ENCODE peak calls at places on chromosomes 12 and 14, in five cellular contexts. K is breast epithelium, M is AG10803, V is psoas muscle, L is AG04450. A is an unnamed sample.

GRCh38 chr12:52524898-52525591 is 4.9 kb upstream of the KRT5 start:
- DNase-seq in V (no peak), K (no peak), M (no peak), L (no peak), A (no peak)

GRCh38 chr14:67856806-67857205 is 37.2 kb downstream of the RAD51B start:
- DNase-seq in V (no peak), M (peak), L (no peak), K (no peak), A (no peak)

GRCh38 chr12:72136792-72137191 is 135.4 kb upstream of the TRHDE start:
- DNase-seq in K (no peak), M (no peak), L (no peak), V (no peak), A (no peak)

GRCh38 chr12:66514581-66514980 is 164.3 kb downstream of the GRIP1 start:
- DNase-seq in L (no peak), K (no peak), V (no peak), M (peak), A (no peak)

GRCh38 chr14:96821501-96821900 is 24.3 kb downstream of the VRK1 start:
- DNase-seq in M (no peak), V (no peak), K (no peak), L (no peak), A (no peak)

GRCh38 chr12:22979854-22980253 is 354.9 kb downstream of the ETNK1 start:
- DNase-seq in M (no peak), L (no peak), V (no peak), K (no peak), A (no peak)

GRCh38 chr14:98951521-98952152 is 320.4 kb downstream of the BCL11B start:
- DNase-seq in V (no peak), M (no peak), K (no peak), L (no peak), A (no peak)

GRCh38 chr14:69983317-69983716 is 104.1 kb downstream of the SMOC1 start:
- DNase-seq in L (no peak), M (no peak), V (no peak), K (no peak), A (no peak)

GRCh38 chr14:89600950-89601826 is 184.2 kb upstream of the FOXN3 start:
- DNase-seq in M (peak), L (no peak), K (no peak), V (no peak), A (no peak)

GRCh38 chr12:25065035-25065434 is 116.1 kb upstream of the BCAT1 start:
- DNase-seq in M (no peak), V (no peak), L (no peak), K (no peak), A (no peak)

GRCh38 chr12:123057505-123058265 is 77.2 kb downstream of the ARL6IP4 start:
- DNase-seq in K (no peak), L (no peak), M (no peak), V (no peak), A (no peak)

GRCh38 chr12:116065561-116065960 is 211.9 kb downstream of the MED13L start:
- DNase-seq in M (peak), L (no peak), V (no peak), K (no peak), A (no peak)

GRCh38 chr12:71158361-71158882 is 623 bp upstream of the TSPAN8 start:
- DNase-seq in K (no peak), M (no peak), V (no peak), L (no peak), A (no peak)

GRCh38 chr12:63826002-63826585 is 18.4 kb upstream of the SRGAP1 start:
- DNase-seq in L (peak), V (no peak), M (peak), K (no peak), A (no peak)

GRCh38 chr12:107379852-107380567 is 286.7 kb upstream of the CRY1 start:
- DNase-seq in L (no peak), M (peak), V (no peak), K (no peak), A (no peak)

GRCh38 chr14:23465261-23465660 is 4.2 kb upstream of the NGDN start:
- DNase-seq in L (no peak), V (no peak), K (no peak), M (no peak), A (no peak)

GRCh38 chr12:76782440-76782996 is 18.6 kb downstream of the ZDHHC17 start:
- DNase-seq in L (no peak), V (no peak), K (no peak), M (no peak), A (no peak)

GRCh38 chr12:1837541-1838206 is 17.3 kb downstream of the LRTM2 start:
- DNase-seq in M (peak), K (no peak), L (no peak), V (no peak), A (no peak)

GRCh38 chr12:11812558-11813421 is 163.3 kb downstream of the ETV6 start:
- DNase-seq in M (peak), K (no peak), V (no peak), L (no peak), A (no peak)

GRCh38 chr14:59360923-59361794 is 104.0 kb downstream of the GPR135 start:
- DNase-seq in K (peak), M (peak), V (peak), L (peak), A (peak)

GRCh38 chr12:12660201-12660600 is 35.8 kb downstream of the GPR19 start:
- DNase-seq in L (no peak), K (no peak), V (no peak), M (no peak), A (no peak)

GRCh38 chr14:84655014-84655413 is 874.9 kb upstream of the FLRT2 start:
- DNase-seq in M (no peak), K (no peak), V (no peak), L (no peak), A (no peak)

GRCh38 chr14:73059326-73059725 is 992 bp downstream of the RBM25 start:
- DNase-seq in K (no peak), L (no peak), V (no peak), M (peak), A (no peak)

DNA sequence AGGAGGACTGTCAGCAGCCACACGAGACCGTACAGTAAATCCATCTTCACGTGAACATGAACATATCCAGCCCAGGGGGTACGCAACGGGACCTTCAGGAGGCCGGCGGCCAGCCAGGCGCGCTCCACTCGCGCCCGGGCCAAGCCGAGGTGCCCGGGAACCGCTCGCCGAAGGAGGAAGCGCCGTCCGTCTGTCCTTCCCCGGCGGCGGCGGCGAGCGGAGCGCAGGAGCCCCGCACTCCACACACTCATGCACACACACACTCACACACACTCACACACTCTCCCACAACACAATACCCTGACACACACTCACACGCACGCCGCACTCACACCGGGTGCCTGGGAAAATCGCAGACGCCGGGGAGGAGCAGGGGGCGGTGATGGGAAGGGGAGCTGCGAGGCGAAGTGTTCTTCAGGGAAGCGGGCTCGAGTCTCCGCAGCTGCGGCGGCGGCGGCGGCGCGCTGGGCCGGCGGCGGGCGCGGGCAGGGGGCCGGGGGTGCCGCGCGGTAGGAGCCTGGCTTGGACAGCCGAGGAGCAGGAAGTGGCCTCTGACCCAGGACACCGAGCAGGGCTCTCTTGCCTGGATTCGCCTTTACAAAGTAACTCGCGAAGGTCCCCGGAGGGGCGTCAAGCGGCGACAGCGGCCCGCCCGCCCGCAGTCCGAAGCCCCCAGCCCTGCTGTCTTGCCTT is 713 bp downstream of the MDGA2 start:
- DNase-seq in M (no peak), L (no peak), K (no peak), V (peak), A (no peak)
- H3K4me3 ChIP-seq in M (no peak), L (no peak), K (peak), V (no peak), A (peak)

DNA sequence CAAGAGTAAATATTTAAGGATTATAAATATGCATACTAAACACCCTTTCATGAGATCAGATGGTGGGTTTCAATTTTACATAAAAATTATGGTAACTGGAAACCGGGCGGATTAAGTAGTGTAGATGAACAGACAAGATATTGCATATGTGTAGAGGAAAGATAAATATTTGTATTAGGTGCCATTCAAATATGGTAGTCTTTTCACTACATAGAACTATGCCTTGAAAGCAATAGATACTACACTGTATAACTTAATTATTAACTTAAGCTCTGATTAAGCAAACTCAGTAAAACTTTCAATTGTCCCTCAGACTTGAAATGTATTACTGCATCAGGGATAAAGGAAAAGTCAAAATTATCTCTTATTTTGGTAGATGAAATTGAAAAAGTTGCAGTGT is 1.9 kb downstream of the PTPN21 start:
- DNase-seq in M (no peak), L (no peak), V (no peak), K (no peak), A (no peak)
- H3K4me3 ChIP-seq in M (peak), L (peak), V (peak), K (no peak), A (peak)

GRCh38 chr14:22249775-22250174 is 339.2 kb downstream of the DAD1 start:
- DNase-seq in K (no peak), M (no peak), L (no peak), V (no peak), A (no peak)

GRCh38 chr14:22243971-22244581 is 344.9 kb downstream of the DAD1 start:
- DNase-seq in K (no peak), M (no peak), V (no peak), L (no peak), A (no peak)
- H3K4me3 ChIP-seq in K (no peak), M (no peak), V (no peak), L (no peak), A (no peak)

GRCh38 chr12:121634836-121635235 is 8.5 kb downstream of the ORAI1 start:
- DNase-seq in K (no peak), V (no peak), L (no peak), M (no peak), A (no peak)

GRCh38 chr12:121628536-121628935 is 2.2 kb downstream of the ORAI1 start:
- DNase-seq in M (no peak), L (no peak), V (no peak), K (no peak), A (no peak)

GRCh38 chr12:121630791-121631190 is 4.5 kb downstream of the ORAI1 start:
- DNase-seq in V (no peak), L (no peak), M (no peak), K (no peak), A (no peak)

GRCh38 chr12:121628037-121628436 is 1.7 kb downstream of the ORAI1 start:
- DNase-seq in V (no peak), L (no peak), M (no peak), K (no peak), A (no peak)

DNA sequence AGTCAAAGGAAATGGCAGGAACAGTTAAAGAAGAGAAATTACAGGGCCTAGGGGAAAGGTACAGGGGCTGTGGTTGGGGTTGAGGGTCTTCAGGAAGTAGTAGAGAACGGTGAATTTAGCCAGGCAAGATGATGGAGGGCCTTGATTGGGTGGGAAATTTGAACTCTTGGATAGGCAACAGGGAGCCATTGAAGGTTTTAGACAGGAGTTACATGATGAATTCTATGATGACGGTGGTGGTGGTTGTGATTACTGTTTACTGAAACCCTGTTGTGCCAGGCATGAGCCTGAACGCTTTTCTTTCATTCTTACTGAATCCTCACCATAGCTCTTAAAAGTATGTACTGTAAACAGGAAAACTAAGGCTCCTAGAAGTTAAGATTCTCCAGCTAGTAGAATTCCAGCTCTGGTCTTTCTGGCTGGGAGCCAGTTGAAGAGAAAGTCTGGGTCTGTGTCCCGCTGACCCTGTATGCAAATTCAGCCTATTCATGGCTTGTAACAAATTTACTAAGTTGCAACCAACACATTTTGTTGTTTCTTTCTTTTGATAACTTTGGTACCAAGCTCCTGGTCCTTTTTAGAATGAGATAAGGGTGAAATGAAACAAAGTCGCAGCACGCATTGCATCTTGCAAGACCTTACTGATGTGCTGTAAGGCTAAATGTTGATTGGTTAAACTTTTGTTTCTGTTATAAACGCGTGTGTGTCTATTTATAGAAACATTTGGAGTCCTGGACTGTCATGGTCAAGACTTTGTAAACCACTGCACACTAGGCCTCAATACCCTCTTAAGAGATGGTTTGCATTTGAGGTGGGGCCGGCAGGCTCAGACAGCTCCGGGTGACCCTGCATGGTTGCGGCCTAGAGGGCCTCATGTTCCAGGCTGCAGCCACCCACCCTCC is 6.0 kb downstream of the ORAI1 start:
- DNase-seq in L (no peak), M (no peak), K (no peak), V (no peak), A (no peak)
- H3K4me3 ChIP-seq in L (no peak), M (no peak), K (no peak), V (peak), A (no peak)

DNA sequence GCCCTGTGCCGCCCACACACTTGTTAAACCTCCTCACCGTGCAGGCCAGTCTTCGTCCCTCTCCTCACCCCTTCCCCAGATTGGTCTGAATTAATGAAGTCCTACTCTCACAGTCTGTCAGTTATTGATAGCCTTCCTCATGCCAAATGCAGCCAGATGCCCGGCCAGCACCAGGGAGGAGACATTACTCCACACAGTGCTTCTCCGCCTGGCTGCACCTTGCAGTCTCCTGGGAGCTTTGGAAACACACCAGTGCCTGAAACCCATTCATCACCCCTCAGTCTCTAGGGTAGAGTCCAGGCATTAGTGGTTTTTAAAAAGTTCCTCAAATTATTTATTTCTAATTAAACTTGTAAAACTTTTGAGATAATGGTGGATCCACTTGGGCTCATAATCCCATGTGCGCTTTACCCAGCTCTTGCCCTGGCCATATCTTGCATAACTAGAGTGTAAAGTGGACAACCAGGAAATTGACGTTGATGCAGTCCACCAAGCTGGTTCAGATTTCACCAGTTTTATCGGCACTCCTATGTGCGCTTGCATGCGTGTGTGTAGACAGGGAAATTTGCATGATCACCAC is 38.2 kb upstream of the TSPAN9 start:
- DNase-seq in V (no peak), M (no peak), L (no peak), K (no peak), A (no peak)
- H3K4me3 ChIP-seq in V (no peak), M (no peak), L (no peak), K (no peak), A (no peak)

DNA sequence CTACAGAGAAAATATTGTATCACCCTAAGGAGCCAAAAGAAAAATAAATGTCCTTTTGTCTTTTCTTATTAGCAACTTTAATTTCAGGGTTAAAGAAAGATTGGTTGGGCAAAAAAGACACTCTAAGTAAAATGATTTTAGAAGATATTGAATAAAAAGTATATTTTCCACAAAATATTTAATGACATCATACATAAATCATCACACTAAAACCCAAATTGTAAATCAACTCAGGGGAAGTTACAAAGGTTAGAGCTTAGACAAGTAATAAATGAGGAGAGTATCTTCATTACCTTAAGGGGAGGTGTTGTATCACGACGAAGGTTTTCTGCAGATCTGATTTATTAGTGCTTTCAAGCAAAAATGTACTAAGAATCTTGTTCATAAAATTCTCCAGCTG is 377.2 kb downstream of the C12orf50 start:
- DNase-seq in L (no peak), V (no peak), K (no peak), M (no peak), A (no peak)
- H3K4me3 ChIP-seq in L (no peak), V (no peak), K (no peak), M (no peak), A (no peak)

A was measured in dorsolateral prefrontal cortex.